ENCODE peak calls at places on chromosomes 4 and X, in seven cellular contexts. W is A549, D is neuronal stem cell, H is ovary, I is foreskin fibroblast, E is astrocyte, R is kidney. U is an unnamed sample.

GRCh38 chr4:12486995-12487394 is 997.1 kb downstream of the RAB28 start:
- DNase-seq in R (no peak), D (no peak), W (no peak), H (no peak), I (no peak), E (no peak), U (no peak)

GRCh38 chr4:53463340-53463739 is 85.9 kb downstream of the FIP1L1 start:
- DNase-seq in W (no peak), R (no peak), E (no peak), H (no peak), I (no peak), D (no peak), U (no peak)

GRCh38 chrX:14700982-14701381 is 171.6 kb downstream of the GLRA2 start:
- DNase-seq in E (no peak), H (no peak), I (no peak), D (no peak), W (no peak), R (no peak), U (no peak)

GRCh38 chrX:13898603-13899002 is 81.7 kb upstream of the GPM6B start:
- DNase-seq in W (no peak), R (no peak), I (peak), E (no peak), D (no peak), H (no peak), U (peak)

GRCh38 chr4:156581693-156582092 is 389.9 kb downstream of the PDGFC start:
- DNase-seq in E (no peak), H (no peak), W (no peak), R (no peak), I (no peak), D (no peak), U (no peak)

GRCh38 chr4:38192516-38192915 is 232.3 kb downstream of the PTTG2 start:
- DNase-seq in H (no peak), W (no peak), R (no peak), E (no peak), I (no peak), D (no peak), U (no peak)

GRCh38 chr4:71648923-71649322 is 135.0 kb downstream of the GC start:
- DNase-seq in D (no peak), H (no peak), I (no peak), E (no peak), W (no peak), R (no peak), U (no peak)

GRCh38 chr4:163540977-163541376 is 46.5 kb downstream of the TMA16 start:
- DNase-seq in D (no peak), I (peak), R (no peak), H (no peak), E (peak), W (no peak), U (peak)

GRCh38 chrX:49249616-49250015 is 14.3 kb downstream of the CCDC22 start:
- DNase-seq in W (no peak), H (no peak), I (no peak), D (no peak), R (peak), E (no peak), U (no peak)

GRCh38 chr4:141711211-141711610 is 74.8 kb downstream of the IL15 start:
- DNase-seq in D (no peak), I (peak), E (peak), W (no peak), R (no peak), H (no peak), U (peak)

GRCh38 chrX:69508610-69509009 is 4.5 kb downstream of the NALF2 start:
- DNase-seq in H (no peak), R (no peak), W (no peak), D (no peak), E (no peak), I (no peak), U (no peak)

GRCh38 chr4:53780736-53781400 is 189.6 kb upstream of the LNX1 start:
- DNase-seq in R (no peak), D (no peak), E (no peak), W (no peak), H (no peak), I (peak), U (peak)

GRCh38 chr4:15434086-15434485 is 6.3 kb downstream of the C1QTNF7 start:
- DNase-seq in I (peak), E (no peak), R (no peak), W (no peak), H (no peak), D (no peak), U (peak)

GRCh38 chrX:21373637-21374162 is 518 bp upstream of the CNKSR2 start:
- DNase-seq in E (no peak), D (no peak), R (peak), I (no peak), W (peak), H (no peak), U (peak)

GRCh38 chrX:55167124-55167523 is 53.0 kb upstream of the PAGE5 start:
- DNase-seq in I (no peak), W (no peak), D (no peak), E (no peak), R (no peak), H (no peak), U (no peak)
- H3K4me3 ChIP-seq in I (no peak), W (no peak), D (no peak), E (no peak), R (no peak), H (no peak), U (no peak)

DNA sequence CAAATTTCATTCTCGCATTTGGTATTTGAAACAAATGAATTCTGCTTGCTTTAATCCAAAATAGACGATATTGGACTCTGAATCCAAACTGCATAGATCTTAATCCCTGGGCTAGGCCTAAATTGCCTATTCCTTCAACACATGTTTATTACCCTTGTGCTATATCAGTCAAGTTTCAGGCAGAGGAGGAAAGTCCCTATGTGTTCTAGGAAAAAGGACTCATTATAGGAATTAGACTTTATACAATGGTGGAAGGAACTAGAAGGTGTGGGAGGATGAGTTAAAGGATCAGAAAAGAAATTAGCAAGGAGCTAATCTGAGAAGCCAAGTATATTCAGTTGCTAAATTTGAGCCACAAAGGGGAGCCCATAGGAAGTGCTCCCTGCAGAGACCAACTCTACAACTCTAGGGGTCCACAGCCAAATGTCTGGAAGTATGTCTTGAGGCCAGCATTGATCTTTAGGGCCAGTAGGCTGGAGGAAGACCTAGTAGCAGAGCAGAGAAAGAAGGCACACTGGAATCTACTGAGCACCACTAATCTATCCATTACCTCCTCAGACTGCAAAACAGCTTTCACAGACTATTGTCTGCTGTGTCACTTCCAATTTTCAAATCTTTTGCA is 17.1 kb upstream of the DTHD1 start:
- DNase-seq in E (no peak), W (no peak), H (no peak), D (no peak), R (no peak), I (no peak), U (no peak)
- H3K4me3 ChIP-seq in E (no peak), W (no peak), H (no peak), D (no peak), R (no peak), I (no peak), U (no peak)

GRCh38 chrX:153817291-153817690 is 13.1 kb downstream of the PDZD4 start:
- DNase-seq in D (no peak), W (no peak), I (no peak), H (no peak), E (no peak), R (no peak), U (no peak)

GRCh38 chrX:153821066-153821465 is 9.3 kb downstream of the PDZD4 start:
- DNase-seq in I (no peak), R (no peak), W (no peak), H (no peak), E (no peak), D (no peak), U (no peak)

GRCh38 chrX:153818571-153819397 is 11.6 kb downstream of the PDZD4 start:
- DNase-seq in D (peak), E (no peak), R (peak), H (no peak), W (peak), I (no peak), U (peak)

GRCh38 chrX:153820601-153821000 is 9.7 kb downstream of the PDZD4 start:
- DNase-seq in E (no peak), D (no peak), W (no peak), H (no peak), I (no peak), R (no peak), U (no peak)

DNA sequence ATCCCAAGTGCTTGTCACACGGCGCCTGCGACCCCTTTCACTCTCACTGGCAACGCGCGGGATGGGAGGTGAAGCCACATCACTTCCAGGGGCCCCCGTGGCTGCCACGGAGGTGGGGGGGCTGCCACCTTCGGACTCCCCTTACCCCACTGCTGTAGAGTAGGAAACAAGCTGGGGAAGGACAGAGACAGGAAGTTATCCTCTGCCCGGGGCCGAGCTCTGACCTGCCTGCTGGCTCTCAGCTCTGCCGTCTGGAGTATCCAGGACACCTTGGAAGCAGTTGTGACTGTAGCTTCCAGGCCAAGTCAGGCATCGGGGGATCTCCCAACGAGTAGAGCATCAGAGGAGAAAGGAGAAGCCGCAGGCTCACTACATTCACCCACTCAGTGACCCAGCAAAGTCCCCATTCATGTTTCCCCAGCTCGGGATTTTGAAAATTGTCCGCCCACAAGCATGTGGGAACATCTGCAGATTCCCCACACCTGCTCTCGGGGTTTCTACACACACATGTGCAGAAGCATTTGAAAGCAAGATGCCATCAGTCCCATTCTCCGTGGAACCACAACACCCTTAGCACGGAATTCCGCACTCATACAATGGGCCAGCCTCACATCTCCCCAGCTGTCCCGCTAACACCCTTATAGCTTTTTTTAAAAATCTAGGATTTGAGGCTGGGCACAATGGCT is 10.8 kb downstream of the PDZD4 start:
- DNase-seq in D (no peak), H (no peak), R (no peak), W (no peak), E (no peak), I (no peak), U (no peak)
- H3K4me3 ChIP-seq in D (peak), H (peak), R (no peak), W (peak), E (peak), I (peak), U (peak)

GRCh38 chr4:13546374-13546854 is 2.1 kb upstream of the NKX3-2 start:
- DNase-seq in R (no peak), E (no peak), I (no peak), W (no peak), D (no peak), H (no peak), U (no peak)
- H3K4me3 ChIP-seq in R (no peak), E (no peak), I (no peak), W (no peak), D (no peak), H (no peak), U (no peak)

GRCh38 chr4:137541866-137542648 is 9.8 kb upstream of the PCDH18 start:
- DNase-seq in R (no peak), D (no peak), W (no peak), E (no peak), H (no peak), I (no peak), U (peak)
- H3K4me3 ChIP-seq in R (peak), D (no peak), W (no peak), E (peak), H (peak), I (peak), U (peak)

GRCh38 chr4:94936854-94937253 is 179.1 kb downstream of the BMPR1B start:
- DNase-seq in W (no peak), I (no peak), R (no peak), E (no peak), H (no peak), D (no peak), U (no peak)

GRCh38 chr4:94934864-94935263 is 177.1 kb downstream of the BMPR1B start:
- DNase-seq in R (no peak), H (no peak), W (no peak), D (no peak), I (no peak), E (peak), U (no peak)

GRCh38 chr4:94933799-94934198 is 176.0 kb downstream of the BMPR1B start:
- DNase-seq in R (no peak), I (no peak), W (no peak), E (peak), D (no peak), H (no peak), U (no peak)

GRCh38 chr4:94931626-94932025 is 173.9 kb downstream of the BMPR1B start:
- DNase-seq in H (no peak), I (no peak), R (no peak), E (no peak), W (no peak), D (no peak), U (no peak)

GRCh38 chr4:94934201-94934600 is 176.4 kb downstream of the BMPR1B start:
- DNase-seq in D (no peak), E (peak), H (no peak), I (peak), W (no peak), R (no peak), U (peak)
- H3K4me3 ChIP-seq in D (no peak), E (peak), H (no peak), I (no peak), W (peak), R (no peak), U (no peak)

DNA sequence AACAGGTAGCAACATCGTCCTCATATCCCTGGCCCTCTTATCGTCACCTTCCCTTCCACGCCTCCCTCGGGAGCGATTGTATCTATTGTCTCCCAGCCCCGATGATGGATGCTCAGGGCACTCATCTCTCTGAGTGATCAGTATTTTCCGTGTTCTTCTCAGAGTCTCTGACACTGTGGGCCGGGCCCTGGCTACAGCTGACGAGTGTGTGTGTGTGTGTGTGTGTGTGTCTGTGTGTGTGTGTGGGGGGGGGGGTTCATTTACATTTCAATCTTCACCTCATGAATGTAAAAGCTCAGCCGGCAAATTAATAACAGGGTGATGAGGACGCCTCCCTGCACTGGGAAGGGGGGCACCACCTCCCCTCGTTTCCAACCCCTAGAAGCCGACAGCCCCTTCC is 159.4 kb downstream of the SHOX start:
- DNase-seq in R (no peak), D (no peak), I (no peak), E (no peak), W (no peak), H (no peak), U (no peak)
- H3K4me3 ChIP-seq in R (no peak), D (no peak), I (no peak), E (no peak), W (no peak), H (no peak), U (no peak)

GRCh38 chr4:76987153-76987562 is 37.6 kb downstream of the SEPTIN11 start:
- DNase-seq in H (peak), I (peak), E (peak), R (no peak), D (no peak), W (no peak), U (peak)

GRCh38 chr4:76987685-76988084 is 38.1 kb downstream of the SEPTIN11 start:
- DNase-seq in I (no peak), E (no peak), D (no peak), H (no peak), W (no peak), R (no peak), U (peak)

GRCh38 chr4:76989391-76990061 is 40.0 kb downstream of the SEPTIN11 start:
- DNase-seq in W (no peak), I (no peak), D (no peak), E (no peak), R (no peak), H (no peak), U (no peak)

GRCh38 chr4:76993787-76994641 is 44.5 kb downstream of the SEPTIN11 start:
- DNase-seq in R (no peak), E (no peak), D (no peak), I (no peak), W (no peak), H (no peak), U (no peak)

DNA sequence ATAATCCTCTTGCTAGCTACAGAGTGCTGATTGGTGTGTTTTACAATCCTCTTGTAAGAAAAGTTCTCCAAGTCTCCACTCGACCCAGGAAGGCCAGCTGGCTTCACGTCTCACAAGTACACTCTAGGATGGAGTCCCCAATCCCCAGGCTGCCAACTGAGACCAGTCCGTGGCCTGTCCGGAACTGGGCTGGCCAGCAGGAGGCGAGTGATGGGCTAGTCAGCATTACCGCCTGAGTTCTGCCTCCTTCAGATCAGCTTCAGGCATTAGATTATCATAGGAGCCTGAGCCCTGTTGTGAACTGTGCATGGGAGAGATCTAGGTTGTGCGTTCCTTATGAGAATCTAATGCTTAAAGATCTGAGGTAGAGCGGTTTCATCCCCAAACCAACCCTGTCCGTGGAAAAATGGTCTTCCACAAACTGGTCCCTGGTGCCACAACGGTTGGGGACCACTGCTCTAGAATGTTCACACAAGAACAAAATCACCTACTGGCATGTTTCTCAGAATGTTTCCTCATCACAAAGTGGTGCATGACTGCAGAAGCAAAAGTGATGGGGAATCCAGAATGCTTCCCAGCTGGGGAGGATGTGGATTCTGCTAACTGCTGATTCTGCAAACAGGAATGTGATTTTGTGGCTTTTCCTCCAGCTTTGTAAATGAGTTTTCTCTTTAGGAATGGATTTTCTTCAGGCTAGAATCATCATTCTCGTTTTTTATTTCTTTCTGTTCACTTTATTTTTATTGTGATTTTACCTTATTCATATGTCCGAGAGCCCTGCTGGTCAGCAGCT is 40.9 kb downstream of the SEPTIN11 start:
- DNase-seq in I (peak), R (no peak), D (no peak), H (no peak), E (peak), W (no peak), U (peak)
- H3K4me3 ChIP-seq in I (no peak), R (no peak), D (no peak), H (no peak), E (no peak), W (no peak), U (peak)

GRCh38 chr4:151013491-151013890 is 1.6 kb downstream of the LRBA start:
- DNase-seq in D (no peak), H (no peak), E (no peak), R (no peak), W (no peak), I (no peak), U (peak)
- H3K4me3 ChIP-seq in D (no peak), H (peak), E (no peak), R (peak), W (no peak), I (no peak), U (peak)